ENCODE peak calls at places on chromosome 5, in eight cellular contexts. I is A549; U is stomach; G is Panc1; O is upper lobe of left lung; B is tibial nerve; S is CD8-positive, alpha-beta T cell; D is PC-3. C is an unnamed sample.

GRCh38 chr5:78162253-78162862 is 132.1 kb downstream of the AP3B1 start:
- DNase-seq in I (peak; percentile 10), U (no peak), G (no peak), O (no peak), B (no peak), S (no peak), D (peak; percentile 7), C (peak; percentile 22)

GRCh38 chr5:31469886-31470285 is 62.0 kb downstream of the DROSHA start:
- DNase-seq in I (no peak), U (no peak), G (no peak), O (no peak), B (no peak), S (no peak), D (no peak), C (no peak)

GRCh38 chr5:87885727-87886126 is 382.9 kb downstream of the TMEM161B start:
- DNase-seq in I (no peak), U (no peak), G (no peak), O (no peak), B (no peak), S (no peak), D (peak; percentile 59), C (no peak)

GRCh38 chr5:32002755-32003154 is 171.4 kb downstream of the GOLPH3 start:
- DNase-seq in I (no peak), U (no peak), G (no peak), O (no peak), B (no peak), S (no peak), D (no peak), C (no peak)

GRCh38 chr5:89967806-89968444 is 441.6 kb downstream of the CETN3 start:
- DNase-seq in I (no peak), U (no peak), G (no peak), O (no peak), B (no peak), S (no peak), D (peak; percentile 28), C (no peak)

GRCh38 chr5:139588962-139589361 is 27.8 kb downstream of the UBE2D2 start:
- DNase-seq in I (no peak), U (no peak), G (no peak), O (no peak), B (no peak), S (no peak), D (no peak), C (no peak)

GRCh38 chr5:16074358-16074757 is 105.2 kb downstream of the MARCHF11 start:
- DNase-seq in I (no peak), U (no peak), G (no peak), O (no peak), B (no peak), S (no peak), D (no peak), C (no peak)

GRCh38 chr5:155844541-155844940 is 482.4 kb upstream of the SGCD start:
- DNase-seq in I (no peak), U (no peak), G (no peak), O (no peak), B (no peak), S (no peak), D (no peak), C (no peak)

GRCh38 chr5:67246546-67246945 is 49.9 kb upstream of the CD180 start:
- DNase-seq in I (no peak), U (no peak), G (no peak), O (no peak), B (no peak), S (no peak), D (no peak), C (no peak)

GRCh38 chr5:109740329-109740728 is 50.6 kb downstream of the MAN2A1 start:
- DNase-seq in I (no peak), U (peak; percentile 47), G (no peak), O (no peak), B (no peak), S (no peak), D (peak; percentile 29), C (no peak)

GRCh38 chr5:54093081-54093492 is 217.3 kb downstream of the ARL15 start:
- DNase-seq in I (no peak), U (no peak), G (no peak), O (no peak), B (no peak), S (no peak), D (peak; percentile 22), C (no peak)

GRCh38 chr5:872301-872700 is 20.3 kb downstream of the BRD9 start:
- DNase-seq in I (no peak), U (no peak), G (no peak), O (no peak), B (no peak), S (no peak), D (no peak), C (no peak)

GRCh38 chr5:369151-369939 is 47.8 kb downstream of the AHRR start:
- DNase-seq in I (no peak), U (no peak), G (no peak), O (peak; percentile 71), B (peak; percentile 4), S (peak; percentile 10), D (no peak), C (no peak)

GRCh38 chr5:52269395-52269794 is 518.3 kb upstream of the ITGA1 start:
- DNase-seq in I (no peak), U (no peak), G (no peak), O (no peak), B (no peak), S (no peak), D (no peak), C (peak; percentile 7)

GRCh38 chr5:179623906-179624741 is 653 bp upstream of the HNRNPH1 start:
- DNase-seq in I (no peak), U (no peak), G (no peak), O (peak; percentile 88), B (no peak), S (peak; percentile 52), D (peak; percentile 71), C (no peak)

GRCh38 chr5:59007460-59008063 is 424.7 kb downstream of the RAB3C start:
- DNase-seq in I (no peak), U (no peak), G (no peak), O (no peak), B (no peak), S (no peak), D (peak; percentile 55), C (peak; percentile 5)

GRCh38 chr5:170070556-170071412 is 34.9 kb upstream of the FOXI1 start:
- DNase-seq in I (peak; percentile 52), U (no peak), G (no peak), O (no peak), B (peak; percentile 16), S (peak; percentile 16), D (peak; percentile 30), C (peak; percentile 5)

GRCh38 chr5:35781181-35781580 is 75.5 kb upstream of the IL7R start:
- DNase-seq in I (no peak), U (no peak), G (no peak), O (no peak), B (no peak), S (no peak), D (no peak), C (no peak)

GRCh38 chr5:102932781-102933180 is 177.7 kb downstream of the PAM start:
- DNase-seq in I (no peak), U (no peak), G (no peak), O (no peak), B (no peak), S (no peak), D (no peak), C (no peak)

GRCh38 chr5:167771565-167771964 is 519.9 kb upstream of the WWC1 start:
- DNase-seq in I (no peak), U (no peak), G (no peak), O (no peak), B (no peak), S (no peak), D (no peak), C (no peak)

GRCh38 chr5:59562756-59563389 is 330.7 kb downstream of the PDE4D start:
- DNase-seq in I (peak; percentile 34), U (peak; percentile 42), G (no peak), O (no peak), B (no peak), S (peak; percentile 12), D (peak; percentile 69), C (peak; percentile 16)

GRCh38 chr5:106877881-106878280 is 792.9 kb downstream of the EFNA5 start:
- DNase-seq in I (no peak), U (no peak), G (no peak), O (no peak), B (no peak), S (no peak), D (no peak), C (no peak)

GRCh38 chr5:135035678-135036030 is 1.6 kb upstream of the PITX1 start:
- DNase-seq in I (no peak), U (no peak), G (no peak), O (peak; percentile 39), B (no peak), S (no peak), D (no peak), C (no peak)

DNA sequence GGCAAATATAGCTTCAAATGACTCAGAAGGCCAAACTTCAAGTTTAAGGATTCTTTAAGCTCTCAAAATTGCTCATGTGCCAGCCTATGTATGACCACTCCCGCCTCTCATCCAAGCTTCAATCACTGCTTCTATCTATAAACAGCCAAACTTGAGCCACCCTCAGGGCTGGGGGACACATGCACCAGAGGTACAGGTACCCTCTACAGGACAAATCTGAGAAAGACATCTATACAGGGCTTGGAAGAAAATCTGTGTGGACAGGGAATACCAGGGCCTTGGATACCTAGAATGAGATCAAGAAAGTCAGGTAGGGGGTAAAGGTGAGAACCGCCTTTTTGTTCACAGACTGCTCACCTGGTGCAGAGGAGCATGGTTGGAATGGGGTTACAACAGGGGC is 217.9 kb downstream of the ATPSCKMT start:
- DNase-seq in I (no peak), U (no peak), G (no peak), O (no peak), B (no peak), S (no peak), D (peak; percentile 37), C (no peak)
- H3K4me1 ChIP-seq in I (no peaks in the 10 kb centered on the region), U (no peaks in the 10 kb centered on the region), G (no peaks in the 10 kb centered on the region), O (no peaks in the 10 kb centered on the region), B (no peaks in the 10 kb centered on the region), S (no peaks in the 10 kb centered on the region), D (peaks cover 12% of the 10 kb centered on the region), C (no peaks in the 10 kb centered on the region)

GRCh38 chr5:24644757-24645156 is at the start of gene CDH10:
- DNase-seq in I (no peak), U (no peak), G (no peak), O (no peak), B (no peak), S (no peak), D (no peak), C (no peak)
- H3K4me3 ChIP-seq in I (peak within 1 kb of the TSS; percentile 39), U (no peak within 1 kb of the TSS), G (peak within 1 kb of the TSS; percentile 43), O (peak within 1 kb of the TSS; percentile 19), B (peak within 1 kb of the TSS; percentile 16), S (no peak within 1 kb of the TSS), D (peak within 1 kb of the TSS; percentile 54), C (no peak within 1 kb of the TSS)

GRCh38 chr5:6660704-6661103 is 27.5 kb downstream of the SRD5A1 start:
- DNase-seq in I (no peak), U (no peak), G (no peak), O (no peak), B (no peak), S (no peak), D (no peak), C (peak; percentile 12)
- H3K27ac ChIP-seq in I (no peak overlapping the region), U (no peak overlapping the region), G (no peak overlapping the region), O (no peak overlapping the region), B (no peak overlapping the region), S (no peak overlapping the region), D (no peak overlapping the region), C (peak overlapping the region; percentile 72)

DNA sequence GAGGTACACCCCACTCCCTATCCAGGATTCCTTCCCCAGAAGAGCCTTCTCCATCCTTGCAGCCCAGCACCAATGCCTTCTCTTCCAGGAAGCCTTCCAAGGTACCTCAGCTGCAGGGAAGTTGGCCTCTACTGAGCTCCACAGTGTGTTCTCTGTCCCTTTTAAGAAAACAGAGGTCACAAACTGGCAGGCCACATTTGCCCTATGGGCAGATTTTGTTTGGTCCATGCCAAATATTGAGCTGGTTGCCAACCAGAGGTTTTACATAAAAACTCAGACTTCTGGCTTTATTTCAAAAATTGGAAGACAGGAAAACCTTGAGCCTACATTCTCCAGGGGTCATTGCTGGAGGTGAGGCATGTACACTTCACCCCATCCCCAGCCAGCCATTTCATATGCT is 9.0 kb upstream of the NDST1 start:
- DNase-seq in I (no peak), U (no peak), G (no peak), O (no peak), B (no peak), S (no peak), D (no peak), C (no peak)
- H3K4me1 ChIP-seq in I (peaks cover 82% of the 10 kb centered on the region), U (peaks cover 72% of the 10 kb centered on the region), G (peaks cover 80% of the 10 kb centered on the region), O (peaks cover 79% of the 10 kb centered on the region), B (no peaks in the 10 kb centered on the region), S (no peaks in the 10 kb centered on the region), D (peaks cover 27% of the 10 kb centered on the region), C (peaks cover 20% of the 10 kb centered on the region)